ENCODE peak calls at places on chromosome 13, in seven cellular contexts. Q, N, G, Y, T, H and U are unnamed samples.

GRCh38 chr13:34749046-34749445 is 193.0 kb upstream of the NBEA start:
- DNase-seq in Q (no peak), N (no peak), Y (no peak), H (no peak), T (no peak), G (no peak), U (no peak)

GRCh38 chr13:61410669-61411297 is 4.9 kb downstream of the PCDH20 start:
- DNase-seq in H (no peak), Y (no peak), G (no peak), N (peak; percentile 24), Q (no peak), T (peak; percentile 20), U (no peak)

GRCh38 chr13:113297370-113297871 is 382 bp downstream of the LAMP1 start:
- DNase-seq in N (peak; percentile 28), Q (no peak), T (peak; percentile 79), Y (peak; percentile 22), G (no peak), H (no peak), U (no peak)

GRCh38 chr13:26300140-26300539 is 46.2 kb downstream of the CDK8 start:
- DNase-seq in H (no peak), T (no peak), N (peak; percentile 15), Y (peak; percentile 31), G (no peak), Q (peak; percentile 91), U (peak; percentile 14)

GRCh38 chr13:25678398-25678797 is 306.6 kb downstream of the ATP8A2 start:
- DNase-seq in N (no peak), Q (no peak), H (no peak), Y (no peak), T (no peak), G (no peak), U (no peak)

GRCh38 chr13:51674276-51674675 is 90.0 kb downstream of the WDFY2 start:
- DNase-seq in T (no peak), Q (no peak), G (no peak), H (no peak), Y (no peak), N (no peak), U (no peak)

GRCh38 chr13:91318886-91319285 is 28.6 kb upstream of the MIR17HG start:
- DNase-seq in G (no peak), T (no peak), H (no peak), N (no peak), Y (no peak), Q (no peak), U (no peak)

GRCh38 chr13:26853272-26853818 is 92.8 kb upstream of the GPR12 start:
- DNase-seq in G (no peak), Q (no peak), H (no peak), Y (no peak), T (no peak), N (no peak), U (no peak)

GRCh38 chr13:100148422-100148821 is 59.5 kb downstream of the PCCA start:
- DNase-seq in T (no peak), Q (no peak), Y (no peak), N (no peak), G (no peak), H (no peak), U (no peak)

GRCh38 chr13:100542546-100543156 is 45.9 kb downstream of the GGACT start:
- DNase-seq in Y (no peak), G (no peak), T (peak; percentile 79), H (no peak), N (peak; percentile 52), Q (peak; percentile 5), U (peak; percentile 9)

GRCh38 chr13:23811366-23812027 is 77.7 kb downstream of the MIPEP start:
- DNase-seq in Q (no peak), G (no peak), N (no peak), Y (no peak), T (peak; percentile 30), H (no peak), U (no peak)

GRCh38 chr13:23806874-23807522 is 82.2 kb downstream of the MIPEP start:
- DNase-seq in Y (no peak), G (no peak), T (peak; percentile 63), H (no peak), N (no peak), Q (no peak), U (no peak)

GRCh38 chr13:23808803-23809202 is 80.4 kb downstream of the MIPEP start:
- DNase-seq in G (no peak), H (no peak), T (no peak), N (no peak), Q (no peak), Y (no peak), U (no peak)

GRCh38 chr13:23813635-23814034 is 75.6 kb downstream of the MIPEP start:
- DNase-seq in Y (peak; percentile 35), Q (no peak), G (no peak), T (no peak), N (no peak), H (no peak), U (no peak)

GRCh38 chr13:23810842-23811241 is 78.4 kb downstream of the MIPEP start:
- DNase-seq in Y (no peak), G (no peak), T (peak; percentile 62), N (no peak), Q (no peak), H (no peak), U (no peak)
- TF ChIP-seq CTCF in Y (no peak), G (no peak), T (peak; percentile 39), N (no peak), Q (peak; percentile 50), H (no peak), U (no peak)

DNA sequence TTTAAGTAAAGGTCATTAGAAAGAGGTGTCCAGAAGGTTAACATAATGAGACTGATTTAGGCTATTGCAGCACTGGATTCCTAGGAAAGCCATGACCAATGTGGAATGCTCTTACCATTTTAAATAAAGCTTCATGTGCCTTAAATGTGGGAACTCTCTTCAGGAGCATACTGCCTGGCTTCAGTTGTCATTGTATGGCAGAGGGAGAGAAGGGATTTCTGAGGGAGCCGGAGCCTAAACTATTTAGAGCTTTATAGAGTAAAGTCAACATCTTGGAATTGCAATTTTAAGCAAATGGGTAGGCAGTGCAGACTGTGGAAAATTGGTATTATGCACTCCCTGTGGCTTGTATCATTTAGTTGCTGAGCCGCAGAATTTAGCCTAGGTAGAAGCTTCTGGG is 2041.4 kb downstream of the PCDH9 start:
- DNase-seq in G (no peak), Q (no peak), H (no peak), N (no peak), T (no peak), Y (no peak), U (no peak)
- H3K4me3 ChIP-seq in G (no peak overlapping the region), Q (no peak overlapping the region), H (no peak overlapping the region), N (no peak overlapping the region), T (no peak overlapping the region), Y (no peak overlapping the region), U (no peak overlapping the region)

DNA sequence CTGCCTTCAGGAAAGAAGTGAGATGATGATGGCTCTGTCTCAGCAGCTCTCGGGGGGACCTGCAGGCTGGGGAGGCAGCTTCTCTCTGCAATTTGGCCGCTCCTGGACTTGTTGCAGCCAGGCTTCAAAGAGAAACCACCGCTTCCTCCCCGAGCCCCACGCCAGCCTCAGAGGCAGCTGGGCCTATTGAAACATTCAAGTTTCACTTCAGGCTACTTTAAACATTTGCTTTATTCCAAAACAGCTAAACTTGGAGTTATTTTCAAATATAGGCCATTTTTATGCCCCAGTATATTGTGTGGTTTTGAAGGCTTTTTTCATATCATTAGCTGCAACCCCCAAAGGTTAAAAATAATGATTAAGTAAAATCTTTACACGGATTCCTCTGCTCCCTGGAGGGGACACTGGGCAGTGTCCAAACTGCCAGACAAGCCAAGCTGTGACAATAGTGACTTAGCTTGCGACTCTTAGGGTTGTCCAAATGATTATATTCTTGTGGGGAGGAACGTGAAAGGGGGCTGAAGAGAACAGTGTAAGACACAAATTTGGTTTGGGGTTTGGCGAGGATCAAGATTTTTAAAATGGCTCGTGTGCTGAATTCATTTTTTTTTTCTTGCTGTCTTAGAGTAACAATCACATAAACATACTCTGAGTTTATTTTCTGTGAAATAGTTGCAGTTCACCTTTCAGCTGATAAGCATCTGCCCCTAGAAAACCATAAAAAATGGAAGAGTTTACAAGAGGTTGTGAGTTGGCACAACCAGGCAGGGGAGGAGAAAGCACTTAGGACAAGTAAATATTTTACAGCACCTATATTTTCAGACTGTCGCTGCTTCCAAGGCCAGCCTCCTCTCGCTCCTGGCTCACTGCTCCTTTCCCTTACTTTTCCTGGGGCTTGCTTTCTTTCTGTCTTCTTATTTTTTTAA is 330.6 kb downstream of the DLEU7 start:
- DNase-seq in Y (no peak), Q (peak; percentile 45), H (no peak), G (peak; percentile 65), T (peak; percentile 79), N (peak; percentile 55), U (no peak)
- TF ChIP-seq CTCF in Y (no peak), Q (peak; percentile 28), H (no peak), G (no peak), T (no peak), N (no peak), U (no peak)

GRCh38 chr13:20390526-20391175 is 135.0 kb downstream of the CRYL1 start:
- DNase-seq in T (no peak), Q (no peak), H (no peak), N (no peak), G (no peak), Y (no peak), U (no peak)

GRCh38 chr13:20387006-20387405 is 138.7 kb downstream of the CRYL1 start:
- DNase-seq in N (no peak), G (no peak), H (no peak), T (no peak), Y (no peak), Q (no peak), U (no peak)

GRCh38 chr13:20389696-20390525 is 135.7 kb downstream of the CRYL1 start:
- DNase-seq in G (no peak), N (no peak), Y (no peak), H (no peak), T (no peak), Q (no peak), U (no peak)

GRCh38 chr13:20388184-20388583 is 137.5 kb downstream of the CRYL1 start:
- DNase-seq in Q (no peak), H (no peak), Y (no peak), N (no peak), T (no peak), G (no peak), U (no peak)

DNA sequence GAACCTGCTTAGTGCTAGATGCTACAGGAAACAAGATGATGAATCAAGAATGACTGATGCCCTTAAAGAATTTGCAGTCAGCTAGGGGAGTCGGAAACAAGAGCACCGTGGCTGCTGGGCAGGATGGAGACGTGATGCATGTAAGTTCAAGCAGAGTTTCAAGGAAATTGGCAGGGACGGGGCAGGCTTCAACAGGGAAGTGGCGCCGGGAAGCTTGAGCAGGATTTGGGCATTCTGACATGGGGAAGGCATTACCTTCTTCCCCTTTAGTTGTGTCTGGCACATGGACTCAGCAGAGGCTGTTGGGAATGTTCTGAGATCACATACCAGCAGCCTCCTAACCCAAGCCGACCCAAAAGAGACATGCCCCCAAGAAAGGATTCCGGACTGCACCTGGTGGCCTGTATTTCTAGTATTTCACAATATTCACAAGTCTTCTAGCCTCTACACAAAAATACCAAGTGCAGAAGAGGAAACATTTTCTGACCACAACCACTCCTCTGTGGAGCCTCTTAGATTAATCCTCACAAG is 138.2 kb downstream of the CRYL1 start:
- DNase-seq in Q (no peak), T (no peak), H (no peak), N (no peak), G (no peak), Y (no peak), U (no peak)
- H3K4me3 ChIP-seq in Q (no peak overlapping the region), T (no peak overlapping the region), H (no peak overlapping the region), N (no peak overlapping the region), G (no peak overlapping the region), Y (no peak overlapping the region), U (no peak overlapping the region)

GRCh38 chr13:94620286-94620896 is 18.7 kb downstream of the GPR180 start:
- DNase-seq in G (no peak), Q (peak; percentile 19), Y (peak; percentile 40), N (peak; percentile 52), H (no peak), T (peak; percentile 59), U (no peak)
- TF ChIP-seq CTCF in G (peak; percentile 41), Q (peak; percentile 85), Y (peak; percentile 85), N (peak; percentile 68), H (peak; percentile 35), T (peak; percentile 73), U (peak; percentile 69)